ENCODE peak calls at places on chromosomes 2 and 18, in four cellular contexts. One of them, this sample, is unnamed.

GRCh38 chr2:170878505-170878904 is 50.5 kb upstream of the GORASP2 start:
- DNase-seq in HepG2: peak; percentile 10
- DNase-seq in bronchial epithelial cell: no peak
- DNase-seq in cardiac muscle cell: no peak
- DNase-seq in this sample: no peak

GRCh38 chr2:152920846-152921245 is 202.4 kb downstream of the ARL6IP6 start:
- DNase-seq in HepG2: no peak
- DNase-seq in bronchial epithelial cell: peak; percentile 89
- DNase-seq in cardiac muscle cell: peak; percentile 7
- DNase-seq in this sample: no peak

GRCh38 chr2:68577183-68577582 is 66.2 kb upstream of the PROKR1 start:
- DNase-seq in HepG2: no peak
- DNase-seq in bronchial epithelial cell: no peak
- DNase-seq in cardiac muscle cell: no peak
- DNase-seq in this sample: no peak

GRCh38 chr2:129191530-129191929 is 787.9 kb upstream of the RAB6C start:
- DNase-seq in HepG2: no peak
- DNase-seq in bronchial epithelial cell: peak; percentile 56
- DNase-seq in cardiac muscle cell: peak; percentile 34
- DNase-seq in this sample: no peak

GRCh38 chr2:171598713-171599319 is 76.5 kb downstream of the CYBRD1 start:
- DNase-seq in HepG2: peak; percentile 72
- DNase-seq in bronchial epithelial cell: peak; percentile 70
- DNase-seq in cardiac muscle cell: peak; percentile 75
- DNase-seq in this sample: no peak

GRCh38 chr2:134127496-134127895 is 126.4 kb upstream of the MGAT5 start:
- DNase-seq in HepG2: no peak
- DNase-seq in bronchial epithelial cell: no peak
- DNase-seq in cardiac muscle cell: no peak
- DNase-seq in this sample: no peak

GRCh38 chr2:113342650-113343049 is 63.9 kb upstream of the PAX8 start:
- DNase-seq in HepG2: no peak
- DNase-seq in bronchial epithelial cell: no peak
- DNase-seq in cardiac muscle cell: no peak
- DNase-seq in this sample: no peak

GRCh38 chr2:47360937-47361336 is 42.0 kb upstream of the MSH2 start:
- DNase-seq in HepG2: peak; percentile 76
- DNase-seq in bronchial epithelial cell: peak; percentile 93
- DNase-seq in cardiac muscle cell: no peak
- DNase-seq in this sample: no peak

GRCh38 chr2:216477283-216478035 is 21.2 kb upstream of the RPL37A start:
- DNase-seq in HepG2: no peak
- DNase-seq in bronchial epithelial cell: no peak
- DNase-seq in cardiac muscle cell: no peak
- DNase-seq in this sample: no peak

GRCh38 chr2:48144777-48145176 is 238.5 kb upstream of the FBXO11 start:
- DNase-seq in HepG2: no peak
- DNase-seq in bronchial epithelial cell: no peak
- DNase-seq in cardiac muscle cell: peak; percentile 63
- DNase-seq in this sample: no peak

GRCh38 chr2:213089438-213089837 is 62.0 kb downstream of the IKZF2 start:
- DNase-seq in HepG2: no peak
- DNase-seq in bronchial epithelial cell: no peak
- DNase-seq in cardiac muscle cell: no peak
- DNase-seq in this sample: no peak

GRCh38 chr18:48983793-48984437 is 33.1 kb upstream of the SMAD7 start:
- DNase-seq in HepG2: peak; percentile 63
- DNase-seq in bronchial epithelial cell: no peak
- DNase-seq in cardiac muscle cell: peak; percentile 70
- DNase-seq in this sample: peak; percentile 80

GRCh38 chr2:76850969-76851368 is 671.2 kb downstream of the LRRTM4 start:
- DNase-seq in HepG2: no peak
- DNase-seq in bronchial epithelial cell: no peak
- DNase-seq in cardiac muscle cell: no peak
- DNase-seq in this sample: no peak

DNA sequence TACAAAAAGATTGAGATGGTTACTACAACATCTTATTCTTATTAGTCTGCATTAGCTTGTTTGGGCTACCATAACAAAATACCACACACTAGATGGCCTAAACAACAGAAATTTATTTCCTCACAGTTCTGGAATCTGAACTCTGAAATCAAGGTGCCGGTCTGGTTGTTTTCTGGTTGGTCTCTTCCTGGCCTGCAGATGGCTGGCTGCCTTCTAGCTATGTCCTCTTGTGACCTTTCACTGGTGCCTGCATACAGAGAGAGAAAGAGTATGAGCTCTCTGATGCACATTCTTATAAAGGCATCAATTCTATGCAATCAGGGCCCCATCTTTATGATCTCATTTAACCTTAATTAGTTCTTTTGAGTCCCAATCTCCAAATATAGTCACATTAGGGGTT is 696.5 kb downstream of the TDRD15 start:
- DNase-seq in HepG2: no peak
- DNase-seq in bronchial epithelial cell: no peak
- DNase-seq in cardiac muscle cell: no peak
- DNase-seq in this sample: no peak
- TF ChIP-seq CTCF in HepG2: no peak
- TF ChIP-seq CTCF in bronchial epithelial cell: no peak
- TF ChIP-seq CTCF in cardiac muscle cell: no peak
- TF ChIP-seq CTCF in this sample: no peak

DNA sequence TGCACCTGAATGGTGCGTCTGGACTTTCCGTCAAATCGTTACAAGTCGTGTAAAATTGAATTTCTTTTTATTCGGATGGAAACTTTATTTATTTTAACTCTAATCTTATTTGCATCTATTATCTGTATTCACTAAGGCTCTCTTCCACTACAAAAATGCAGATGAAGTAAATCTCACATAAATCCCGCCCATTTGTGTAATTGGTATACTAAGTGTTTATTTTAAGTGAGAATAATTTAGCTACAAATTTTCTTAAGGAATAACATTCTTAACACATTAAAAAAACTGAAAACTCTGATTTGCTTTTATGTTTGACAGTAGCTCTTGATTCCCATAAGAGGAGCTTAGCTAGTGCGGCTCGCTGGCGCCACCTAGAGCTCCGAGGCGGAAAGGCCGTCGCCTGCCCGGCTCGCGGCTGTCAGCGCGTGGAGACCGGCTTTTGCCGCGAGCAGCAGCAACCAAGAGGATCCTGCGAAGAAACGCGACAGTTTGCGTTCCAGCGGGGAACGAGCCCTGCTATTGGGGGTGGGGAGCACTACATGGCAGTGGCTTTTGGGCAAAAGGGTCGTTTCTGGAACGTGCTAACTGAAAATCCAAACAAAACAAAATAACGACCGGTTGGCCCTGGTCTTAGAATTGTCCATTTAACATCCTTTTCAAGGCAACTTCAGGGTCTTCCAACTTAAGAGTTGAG is 6.7 kb downstream of the SP9 start:
- DNase-seq in HepG2: peak; percentile 67
- DNase-seq in bronchial epithelial cell: peak; percentile 67
- DNase-seq in cardiac muscle cell: peak; percentile 89
- DNase-seq in this sample: peak; percentile 92
- TF ChIP-seq CTCF in HepG2: peak; percentile 96
- TF ChIP-seq CTCF in bronchial epithelial cell: peak; percentile 93
- TF ChIP-seq CTCF in cardiac muscle cell: peak; percentile 97
- TF ChIP-seq CTCF in this sample: peak; percentile 96

GRCh38 chr2:142876423-142876822 is 1.0 kb upstream of the KYNU start:
- DNase-seq in HepG2: no peak
- DNase-seq in bronchial epithelial cell: peak; percentile 63
- DNase-seq in cardiac muscle cell: no peak
- DNase-seq in this sample: no peak
- TF ChIP-seq CTCF in HepG2: no peak
- TF ChIP-seq CTCF in bronchial epithelial cell: no peak
- TF ChIP-seq CTCF in cardiac muscle cell: no peak
- TF ChIP-seq CTCF in this sample: no peak

GRCh38 chr2:219733746-219734145 is 106.3 kb downstream of the SLC4A3 start:
- DNase-seq in HepG2: no peak
- DNase-seq in bronchial epithelial cell: no peak
- DNase-seq in cardiac muscle cell: no peak
- DNase-seq in this sample: no peak

GRCh38 chr2:219739061-219739460 is 111.6 kb downstream of the SLC4A3 start:
- DNase-seq in HepG2: no peak
- DNase-seq in bronchial epithelial cell: no peak
- DNase-seq in cardiac muscle cell: no peak
- DNase-seq in this sample: no peak

GRCh38 chr2:219739866-219740440 is 112.5 kb downstream of the SLC4A3 start:
- DNase-seq in HepG2: no peak
- DNase-seq in bronchial epithelial cell: no peak
- DNase-seq in cardiac muscle cell: no peak
- DNase-seq in this sample: no peak

GRCh38 chr2:219736196-219736595 is 108.8 kb downstream of the SLC4A3 start:
- DNase-seq in HepG2: peak; percentile 51
- DNase-seq in bronchial epithelial cell: peak; percentile 75
- DNase-seq in cardiac muscle cell: peak; percentile 81
- DNase-seq in this sample: no peak

DNA sequence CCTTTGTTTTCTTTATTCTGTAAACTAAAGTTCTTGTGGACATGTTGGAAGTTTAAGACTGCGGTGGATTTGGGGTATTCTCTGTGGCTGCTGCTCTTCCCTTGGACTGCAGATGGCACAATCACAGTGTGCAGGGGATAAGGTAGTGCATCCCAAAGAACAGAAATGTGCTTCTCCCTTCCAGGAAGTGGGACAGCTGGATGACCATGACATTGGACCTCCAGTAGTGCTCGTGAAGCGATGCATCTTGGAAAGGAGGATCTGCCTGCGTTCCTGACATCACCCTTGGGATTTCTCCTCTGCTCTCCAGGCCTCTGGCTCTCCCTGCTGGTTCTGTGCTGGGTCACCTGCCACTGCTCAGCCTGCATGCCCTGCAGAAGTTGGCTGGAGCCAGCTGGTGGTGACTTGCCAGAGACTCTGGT is 109.9 kb downstream of the SLC4A3 start:
- DNase-seq in HepG2: no peak
- DNase-seq in bronchial epithelial cell: no peak
- DNase-seq in cardiac muscle cell: peak; percentile 25
- DNase-seq in this sample: no peak
- TF ChIP-seq CTCF in HepG2: peak; percentile 43
- TF ChIP-seq CTCF in bronchial epithelial cell: no peak
- TF ChIP-seq CTCF in cardiac muscle cell: peak; percentile 54
- TF ChIP-seq CTCF in this sample: no peak

GRCh38 chr18:70250781-70251180 is 38.1 kb upstream of the SOCS6 start:
- DNase-seq in HepG2: no peak
- DNase-seq in bronchial epithelial cell: no peak
- DNase-seq in cardiac muscle cell: no peak
- DNase-seq in this sample: no peak

GRCh38 chr18:70245941-70246537 is 40.6 kb upstream of the RTTN start:
- DNase-seq in HepG2: no peak
- DNase-seq in bronchial epithelial cell: no peak
- DNase-seq in cardiac muscle cell: peak; percentile 18
- DNase-seq in this sample: no peak

GRCh38 chr18:70243545-70243944 is 38.1 kb upstream of the RTTN start:
- DNase-seq in HepG2: peak; percentile 12
- DNase-seq in bronchial epithelial cell: peak; percentile 60
- DNase-seq in cardiac muscle cell: no peak
- DNase-seq in this sample: no peak

GRCh38 chr18:70243131-70243530 is 37.6 kb upstream of the RTTN start:
- DNase-seq in HepG2: no peak
- DNase-seq in bronchial epithelial cell: peak; percentile 81
- DNase-seq in cardiac muscle cell: no peak
- DNase-seq in this sample: no peak

GRCh38 chr18:70249118-70249517 is 39.7 kb upstream of the SOCS6 start:
- DNase-seq in HepG2: no peak
- DNase-seq in bronchial epithelial cell: peak; percentile 47
- DNase-seq in cardiac muscle cell: no peak
- DNase-seq in this sample: no peak
- TF ChIP-seq CTCF in HepG2: no peak
- TF ChIP-seq CTCF in bronchial epithelial cell: no peak
- TF ChIP-seq CTCF in cardiac muscle cell: no peak
- TF ChIP-seq CTCF in this sample: no peak

GRCh38 chr2:14944562-14945346 is 312.2 kb downstream of the LRATD1 start:
- DNase-seq in HepG2: peak; percentile 58
- DNase-seq in bronchial epithelial cell: peak; percentile 38
- DNase-seq in cardiac muscle cell: peak; percentile 28
- DNase-seq in this sample: no peak
- TF ChIP-seq CTCF in HepG2: peak; percentile 83
- TF ChIP-seq CTCF in bronchial epithelial cell: peak; percentile 58
- TF ChIP-seq CTCF in cardiac muscle cell: no peak
- TF ChIP-seq CTCF in this sample: peak; percentile 29

DNA sequence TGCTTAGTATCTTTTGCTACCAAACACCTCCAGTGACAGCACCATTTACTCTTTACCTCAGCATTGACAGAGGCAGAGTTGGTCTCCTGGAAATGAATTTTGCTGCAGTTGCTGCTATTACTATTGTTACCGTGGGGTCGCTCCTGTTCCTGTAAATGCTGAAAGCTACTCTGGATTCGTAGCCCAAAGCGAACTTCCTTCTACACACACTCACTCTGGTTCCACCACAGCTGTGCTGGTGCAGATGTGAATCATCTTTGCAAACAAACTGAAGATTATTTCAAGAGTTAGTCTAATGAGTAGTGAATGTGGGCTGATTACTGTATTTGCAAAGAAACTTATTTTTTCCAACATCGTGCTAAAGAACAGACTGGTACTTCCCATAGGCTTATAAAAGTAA is 303.9 kb downstream of the LPIN1 start:
- DNase-seq in HepG2: peak; percentile 16
- DNase-seq in bronchial epithelial cell: peak; percentile 82
- DNase-seq in cardiac muscle cell: no peak
- DNase-seq in this sample: no peak
- TF ChIP-seq CTCF in HepG2: peak; percentile 25
- TF ChIP-seq CTCF in bronchial epithelial cell: no peak
- TF ChIP-seq CTCF in cardiac muscle cell: no peak
- TF ChIP-seq CTCF in this sample: no peak

GRCh38 chr2:15560404-15560987 is 638 bp downstream of the NBAS start:
- DNase-seq in HepG2: peak; percentile 23
- DNase-seq in bronchial epithelial cell: peak; percentile 20
- DNase-seq in cardiac muscle cell: peak; percentile 56
- DNase-seq in this sample: no peak

GRCh38 chr2:15562354-15563031 is 1.4 kb upstream of the NBAS start:
- DNase-seq in HepG2: no peak
- DNase-seq in bronchial epithelial cell: no peak
- DNase-seq in cardiac muscle cell: no peak
- DNase-seq in this sample: no peak

GRCh38 chr2:15561574-15562344 is 625 bp upstream of the NBAS start:
- DNase-seq in HepG2: peak; percentile 14
- DNase-seq in bronchial epithelial cell: no peak
- DNase-seq in cardiac muscle cell: peak; percentile 51
- DNase-seq in this sample: no peak

GRCh38 chr2:15559800-15560403 is 1.2 kb downstream of the NBAS start:
- DNase-seq in HepG2: no peak
- DNase-seq in bronchial epithelial cell: no peak
- DNase-seq in cardiac muscle cell: no peak
- DNase-seq in this sample: no peak

DNA sequence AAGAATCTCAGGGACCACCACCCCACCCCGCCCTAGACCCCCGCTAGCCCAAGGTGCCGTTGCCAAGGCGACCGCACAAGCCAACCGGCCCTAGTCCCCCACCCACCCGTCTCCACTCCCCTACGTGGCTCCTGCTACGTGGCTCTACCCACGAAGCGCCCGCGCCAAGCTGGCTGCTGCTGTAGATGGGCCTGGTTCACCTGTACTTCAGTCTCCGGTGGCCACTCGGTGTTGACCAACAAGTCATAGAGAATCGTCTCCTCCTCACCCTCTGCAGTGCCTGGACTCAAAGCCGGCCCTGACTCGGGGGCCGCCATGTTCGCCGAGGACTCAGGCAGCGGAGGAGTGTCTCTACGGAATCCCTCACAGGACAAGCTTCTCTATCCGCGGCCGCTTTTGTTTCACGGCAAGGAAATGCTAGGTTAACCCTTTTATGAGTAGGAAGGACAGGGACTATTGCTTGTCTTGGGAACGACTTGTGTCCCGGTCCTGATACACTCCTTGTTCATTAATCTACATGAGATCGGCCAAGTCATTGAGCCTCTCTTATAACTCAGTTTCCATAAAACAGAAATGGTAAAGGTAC is at the start of gene NBAS:
- DNase-seq in HepG2: peak; percentile 85
- DNase-seq in bronchial epithelial cell: peak; percentile 78
- DNase-seq in cardiac muscle cell: peak; percentile 88
- DNase-seq in this sample: peak; percentile 88
- TF ChIP-seq CTCF in HepG2: no peak
- TF ChIP-seq CTCF in bronchial epithelial cell: no peak
- TF ChIP-seq CTCF in cardiac muscle cell: no peak
- TF ChIP-seq CTCF in this sample: no peak